ENCODE peak calls at places on chromosome 2, in seven cellular contexts. F is CD4-positive, CD25-positive, alpha-beta regulatory T cell; U is adrenal gland; K is breast epithelium; I is endodermal cell; J is thoracic aorta; Z is lung. E is an unnamed sample.
A peak's percentile ranks its signal among the peaks of the same experiment; 100 is the strongest.

GRCh38 chr2:45013229-45014015 is 4.2 kb upstream of the SIX2 start:
- DNase-seq in F (no peak), U (no peak), K (no peak), I (peak; percentile 80), J (no peak), Z (no peak), E (no peak)

GRCh38 chr2:36762764-36763490 is 66.4 kb downstream of the VIT start:
- DNase-seq in F (no peak), U (no peak), K (no peak), I (peak; percentile 70), J (no peak), Z (no peak), E (no peak)

GRCh38 chr2:218960196-218961165 is 1.0 kb downstream of the CDK5R2 start:
- DNase-seq in F (no peak), U (peak; percentile 25), K (no peak), I (peak; percentile 69), J (no peak), Z (no peak), E (no peak)

GRCh38 chr2:222088561-222088960 is 210.2 kb downstream of the PAX3 start:
- DNase-seq in F (no peak), U (no peak), K (no peak), I (no peak), J (no peak), Z (no peak), E (no peak)

GRCh38 chr2:74915743-74916142 is 42.7 kb upstream of the POLE4 start:
- DNase-seq in F (no peak), U (no peak), K (no peak), I (no peak), J (no peak), Z (no peak), E (no peak)

GRCh38 chr2:210169871-210170441 is 1.3 kb downstream of the KANSL1L start:
- DNase-seq in F (peak; percentile 12), U (no peak), K (no peak), I (no peak), J (no peak), Z (no peak), E (no peak)

GRCh38 chr2:156319811-156320490 is 12.6 kb downstream of the NR4A2 start:
- DNase-seq in F (no peak), U (no peak), K (no peak), I (peak; percentile 78), J (no peak), Z (no peak), E (no peak)

GRCh38 chr2:45962522-45962921 is 311.0 kb downstream of the PRKCE start:
- DNase-seq in F (no peak), U (peak; percentile 92), K (peak; percentile 36), I (no peak), J (peak; percentile 47), Z (peak; percentile 45), E (no peak)

GRCh38 chr2:199718074-199718473 is 132.9 kb downstream of the FTCDNL1 start:
- DNase-seq in F (no peak), U (no peak), K (no peak), I (no peak), J (no peak), Z (no peak), E (no peak)

GRCh38 chr2:201996681-201997254 is 36.9 kb upstream of the FZD7 start:
- DNase-seq in F (no peak), U (no peak), K (no peak), I (no peak), J (no peak), Z (no peak), E (no peak)

GRCh38 chr2:191064590-191064989 is 50.6 kb upstream of the STAT1 start:
- DNase-seq in F (no peak), U (no peak), K (no peak), I (no peak), J (no peak), Z (no peak), E (no peak)

GRCh38 chr2:237687666-237688065 is 60.3 kb downstream of the LRRFIP1 start:
- DNase-seq in F (peak; percentile 91), U (peak; percentile 87), K (peak; percentile 90), I (peak; percentile 17), J (peak; percentile 87), Z (peak; percentile 83), E (peak; percentile 76)

GRCh38 chr2:71684226-71685072 is 231.1 kb downstream of the DYSF start:
- DNase-seq in F (no peak), U (no peak), K (no peak), I (no peak), J (no peak), Z (no peak), E (no peak)

GRCh38 chr2:202269585-202269984 is 4.0 kb downstream of the NOP58 start:
- DNase-seq in F (peak; percentile 26), U (peak; percentile 47), K (no peak), I (no peak), J (no peak), Z (no peak), E (no peak)

GRCh38 chr2:128354731-128355470 is 36.2 kb upstream of the HS6ST1 start:
- DNase-seq in F (no peak), U (peak; percentile 45), K (no peak), I (no peak), J (no peak), Z (peak; percentile 24), E (no peak)

GRCh38 chr2:164675027-164675426 is 53.7 kb upstream of the GRB14 start:
- DNase-seq in F (no peak), U (no peak), K (no peak), I (no peak), J (no peak), Z (no peak), E (no peak)

GRCh38 chr2:175167076-175167791 is 769 bp downstream of the ATF2 start:
- DNase-seq in F (no peak), U (peak; percentile 70), K (peak; percentile 19), I (peak; percentile 70), J (no peak), Z (peak; percentile 36), E (no peak)

GRCh38 chr2:50018938-50019337 is 864.6 kb upstream of the FSHR start:
- DNase-seq in F (no peak), U (no peak), K (no peak), I (no peak), J (no peak), Z (no peak), E (no peak)

GRCh38 chr2:26712486-26713465 is 20.3 kb downstream of the KCNK3 start:
- DNase-seq in F (no peak), U (no peak), K (no peak), I (no peak), J (no peak), Z (no peak), E (no peak)

GRCh38 chr2:218026676-218027425 is 24.1 kb upstream of the TNS1 start:
- DNase-seq in F (no peak), U (peak; percentile 51), K (peak; percentile 89), I (peak; percentile 45), J (no peak), Z (no peak), E (no peak)

GRCh38 chr2:166126014-166126639 is 1.7 kb downstream of the SCN1A start:
- DNase-seq in F (no peak), U (no peak), K (no peak), I (no peak), J (no peak), Z (no peak), E (no peak)

GRCh38 chr2:121650554-121650930 is 1.3 kb upstream of the CLASP1 start:
- DNase-seq in F (no peak), U (no peak), K (no peak), I (peak; percentile 73), J (no peak), Z (no peak), E (peak; percentile 6)

GRCh38 chr2:99680946-99681345 is 191.1 kb upstream of the REV1 start:
- DNase-seq in F (no peak), U (no peak), K (no peak), I (no peak), J (no peak), Z (no peak), E (no peak)

GRCh38 chr2:223032187-223033142 is 19.5 kb upstream of the KCNE4 start:
- DNase-seq in F (no peak), U (no peak), K (no peak), I (no peak), J (no peak), Z (no peak), E (no peak)

GRCh38 chr2:45570671-45571334 is 40.3 kb downstream of the SRBD1 start:
- DNase-seq in F (no peak), U (no peak), K (no peak), I (peak; percentile 66), J (no peak), Z (no peak), E (no peak)

GRCh38 chr2:104262714-104263113 is 591.2 kb upstream of the POU3F3 start:
- DNase-seq in F (no peak), U (no peak), K (no peak), I (no peak), J (no peak), Z (no peak), E (no peak)
- H3K9me3 ChIP-seq in F (peaks cover 8% of the 10 kb centered on the region), U (peaks cover 6% of the 10 kb centered on the region), K (peaks cover 58% of the 10 kb centered on the region), I (peaks cover 16% of the 10 kb centered on the region), J (peaks cover 7% of the 10 kb centered on the region), Z (peaks cover 2% of the 10 kb centered on the region), E (peaks cover 25% of the 10 kb centered on the region)

DNA sequence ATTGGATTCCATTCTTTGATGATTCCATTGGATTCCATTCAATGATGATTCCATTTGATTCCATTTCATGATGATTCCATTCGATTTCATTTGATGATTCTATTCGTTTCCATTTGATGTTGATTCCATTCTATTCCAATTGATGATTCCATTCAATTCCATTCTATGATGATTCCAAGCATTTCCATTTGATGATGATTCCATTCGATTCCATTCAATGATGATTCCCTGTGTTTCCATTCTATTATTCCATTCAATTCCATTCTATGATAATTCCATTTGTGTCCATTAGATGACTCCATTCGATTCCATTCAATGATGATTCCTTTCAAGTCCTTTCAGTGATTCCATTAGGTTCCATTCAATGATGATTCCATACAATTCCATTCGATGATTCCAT is 1090.5 kb downstream of the RPIA start:
- DNase-seq in F (no peak), U (no peak), K (no peak), I (no peak), J (no peak), Z (no peak), E (no peak)
- H3K9me3 ChIP-seq in F (peaks cover 79% of the 10 kb centered on the region), U (no peaks in the 10 kb centered on the region), K (peaks cover 90% of the 10 kb centered on the region), I (peaks cover 100% of the 10 kb centered on the region), J (peaks cover 9% of the 10 kb centered on the region), Z (peaks cover 66% of the 10 kb centered on the region), E (peaks cover 66% of the 10 kb centered on the region)

GRCh38 chr2:95266781-95267430 is 7.3 kb upstream of the PROM2 start:
- DNase-seq in F (no peak), U (peak; percentile 33), K (no peak), I (no peak), J (no peak), Z (peak; percentile 22), E (no peak)

GRCh38 chr2:95267458-95268207 is 6.6 kb upstream of the PROM2 start:
- DNase-seq in F (no peak), U (peak; percentile 38), K (no peak), I (no peak), J (no peak), Z (peak; percentile 24), E (no peak)

GRCh38 chr2:95262896-95263542 is 11.2 kb upstream of the PROM2 start:
- DNase-seq in F (no peak), U (no peak), K (no peak), I (no peak), J (no peak), Z (no peak), E (no peak)

GRCh38 chr2:95264626-95265025 is 9.6 kb upstream of the PROM2 start:
- DNase-seq in F (no peak), U (no peak), K (no peak), I (no peak), J (no peak), Z (no peak), E (no peak)

GRCh38 chr2:95265182-95265581 is 9.1 kb upstream of the PROM2 start:
- DNase-seq in F (no peak), U (no peak), K (no peak), I (no peak), J (no peak), Z (peak; percentile 24), E (no peak)
- H3K9me3 ChIP-seq in F (no peaks in the 10 kb centered on the region), U (no peaks in the 10 kb centered on the region), K (no peaks in the 10 kb centered on the region), I (no peaks in the 10 kb centered on the region), J (no peaks in the 10 kb centered on the region), Z (no peaks in the 10 kb centered on the region), E (no peaks in the 10 kb centered on the region)

GRCh38 chr2:67851946-67852345 is 210.9 kb downstream of the C1D start:
- DNase-seq in F (no peak), U (no peak), K (no peak), I (no peak), J (no peak), Z (no peak), E (no peak)
- H3K9me3 ChIP-seq in F (no peaks in the 10 kb centered on the region), U (no peaks in the 10 kb centered on the region), K (no peaks in the 10 kb centered on the region), I (no peaks in the 10 kb centered on the region), J (no peaks in the 10 kb centered on the region), Z (no peaks in the 10 kb centered on the region), E (no peaks in the 10 kb centered on the region)